ENCODE peak calls at places on chromosomes 6 and 20, in ten cellular contexts. One of them, this sample, is unnamed.

GRCh38 chr6:83488448-83488847 is 23.9 kb upstream of the PRSS35 start:
- DNase-seq in prostate gland: no peak
- DNase-seq in mucosa of descending colon: no peak
- DNase-seq in MM.1S: no peak
- DNase-seq in transverse colon: no peak
- DNase-seq in GM12865: no peak
- DNase-seq in B cell: no peak
- DNase-seq in Calu3: no peak
- DNase-seq in PC-3: no peak
- DNase-seq in adrenal gland: no peak
- DNase-seq in this sample: no peak

GRCh38 chr6:35168461-35168861 is 27.3 kb upstream of the TCP11 start:
- DNase-seq in prostate gland: no peak
- DNase-seq in mucosa of descending colon: no peak
- DNase-seq in MM.1S: no peak
- DNase-seq in transverse colon: no peak
- DNase-seq in GM12865: no peak
- DNase-seq in B cell: no peak
- DNase-seq in Calu3: no peak
- DNase-seq in PC-3: no peak
- DNase-seq in adrenal gland: no peak
- DNase-seq in this sample: no peak

GRCh38 chr6:3960754-3961361 is 111.7 kb downstream of the FAM50B start:
- DNase-seq in prostate gland: no peak
- DNase-seq in mucosa of descending colon: no peak
- DNase-seq in MM.1S: no peak
- DNase-seq in transverse colon: no peak
- DNase-seq in GM12865: no peak
- DNase-seq in B cell: no peak
- DNase-seq in Calu3: no peak
- DNase-seq in PC-3: peak; percentile 43
- DNase-seq in adrenal gland: no peak
- DNase-seq in this sample: no peak

GRCh38 chr20:39960522-39961420 is 728.3 kb downstream of the MAFB start:
- DNase-seq in prostate gland: no peak
- DNase-seq in mucosa of descending colon: no peak
- DNase-seq in MM.1S: peak; percentile 14
- DNase-seq in transverse colon: no peak
- DNase-seq in GM12865: peak; percentile 3
- DNase-seq in B cell: no peak
- DNase-seq in Calu3: no peak
- DNase-seq in PC-3: no peak
- DNase-seq in adrenal gland: no peak
- DNase-seq in this sample: no peak

GRCh38 chr6:33112148-33112547 is 36.4 kb downstream of the HLA-DPB1 start:
- DNase-seq in prostate gland: no peak
- DNase-seq in mucosa of descending colon: peak; percentile 59
- DNase-seq in MM.1S: peak; percentile 26
- DNase-seq in transverse colon: no peak
- DNase-seq in GM12865: peak; percentile 72
- DNase-seq in B cell: peak; percentile 67
- DNase-seq in Calu3: peak; percentile 62
- DNase-seq in PC-3: peak; percentile 51
- DNase-seq in adrenal gland: peak; percentile 58
- DNase-seq in this sample: peak; percentile 78

GRCh38 chr6:2748183-2748582 is 2.5 kb downstream of the MYLK4 start:
- DNase-seq in prostate gland: no peak
- DNase-seq in mucosa of descending colon: no peak
- DNase-seq in MM.1S: no peak
- DNase-seq in transverse colon: no peak
- DNase-seq in GM12865: no peak
- DNase-seq in B cell: no peak
- DNase-seq in Calu3: no peak
- DNase-seq in PC-3: no peak
- DNase-seq in adrenal gland: no peak
- DNase-seq in this sample: no peak

GRCh38 chr6:73656501-73657145 is 2.8 kb upstream of the SLC17A5 start:
- DNase-seq in prostate gland: no peak
- DNase-seq in mucosa of descending colon: no peak
- DNase-seq in MM.1S: no peak
- DNase-seq in transverse colon: no peak
- DNase-seq in GM12865: no peak
- DNase-seq in B cell: no peak
- DNase-seq in Calu3: no peak
- DNase-seq in PC-3: peak; percentile 71
- DNase-seq in adrenal gland: no peak
- DNase-seq in this sample: no peak

GRCh38 chr6:137160763-137161162 is 12.7 kb downstream of the IL22RA2 start:
- DNase-seq in prostate gland: no peak
- DNase-seq in mucosa of descending colon: no peak
- DNase-seq in MM.1S: no peak
- DNase-seq in transverse colon: no peak
- DNase-seq in GM12865: no peak
- DNase-seq in B cell: no peak
- DNase-seq in Calu3: no peak
- DNase-seq in PC-3: peak; percentile 19
- DNase-seq in adrenal gland: no peak
- DNase-seq in this sample: no peak

GRCh38 chr6:31837612-31838553 is 10.3 kb downstream of the HSPA1B start:
- DNase-seq in prostate gland: no peak
- DNase-seq in mucosa of descending colon: no peak
- DNase-seq in MM.1S: no peak
- DNase-seq in transverse colon: no peak
- DNase-seq in GM12865: no peak
- DNase-seq in B cell: no peak
- DNase-seq in Calu3: no peak
- DNase-seq in PC-3: no peak
- DNase-seq in adrenal gland: no peak
- DNase-seq in this sample: no peak

GRCh38 chr20:2820084-2820895 is 4.1 kb downstream of the TMEM239 start:
- DNase-seq in prostate gland: no peak
- DNase-seq in mucosa of descending colon: no peak
- DNase-seq in MM.1S: no peak
- DNase-seq in transverse colon: no peak
- DNase-seq in GM12865: no peak
- DNase-seq in B cell: no peak
- DNase-seq in Calu3: no peak
- DNase-seq in PC-3: no peak
- DNase-seq in adrenal gland: no peak
- DNase-seq in this sample: peak; percentile 21

GRCh38 chr6:2688416-2689064 is 62.2 kb downstream of the MYLK4 start:
- DNase-seq in prostate gland: no peak
- DNase-seq in mucosa of descending colon: no peak
- DNase-seq in MM.1S: no peak
- DNase-seq in transverse colon: no peak
- DNase-seq in GM12865: peak; percentile 12
- DNase-seq in B cell: no peak
- DNase-seq in Calu3: peak; percentile 6
- DNase-seq in PC-3: peak; percentile 91
- DNase-seq in adrenal gland: peak; percentile 40
- DNase-seq in this sample: peak; percentile 41

DNA sequence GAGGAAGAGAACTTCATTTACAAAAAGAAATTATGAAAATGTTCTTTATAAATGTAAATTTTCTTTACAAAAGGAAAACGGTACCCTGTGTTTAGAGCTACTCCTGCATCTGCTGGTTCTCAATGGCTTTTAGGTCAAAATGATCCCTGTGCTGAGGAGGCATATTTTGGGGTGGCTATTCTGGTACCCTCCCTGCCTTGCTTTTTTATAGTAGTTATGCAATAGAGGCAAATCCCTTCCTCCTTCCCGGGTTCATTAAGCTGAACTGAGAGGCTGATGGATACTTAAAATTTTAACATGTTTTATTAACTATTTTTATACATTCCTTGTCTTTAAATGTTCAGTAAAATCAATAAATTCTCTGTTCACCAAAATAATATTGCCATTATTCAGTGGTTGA is 38.9 kb downstream of the KLHL32 start:
- DNase-seq in prostate gland: no peak
- DNase-seq in mucosa of descending colon: no peak
- DNase-seq in MM.1S: no peak
- DNase-seq in transverse colon: no peak
- DNase-seq in GM12865: no peak
- DNase-seq in B cell: no peak
- DNase-seq in Calu3: no peak
- DNase-seq in PC-3: no peak
- DNase-seq in adrenal gland: no peak
- DNase-seq in this sample: no peak
- TF ChIP-seq CTCF in prostate gland: no peak
- TF ChIP-seq CTCF in mucosa of descending colon: no peak
- TF ChIP-seq CTCF in MM.1S: no peak
- TF ChIP-seq CTCF in transverse colon: no peak
- TF ChIP-seq CTCF in GM12865: no peak
- TF ChIP-seq CTCF in B cell: no peak
- TF ChIP-seq CTCF in Calu3: no peak
- TF ChIP-seq CTCF in PC-3: no peak
- TF ChIP-seq CTCF in adrenal gland: no peak
- TF ChIP-seq CTCF in this sample: no peak

DNA sequence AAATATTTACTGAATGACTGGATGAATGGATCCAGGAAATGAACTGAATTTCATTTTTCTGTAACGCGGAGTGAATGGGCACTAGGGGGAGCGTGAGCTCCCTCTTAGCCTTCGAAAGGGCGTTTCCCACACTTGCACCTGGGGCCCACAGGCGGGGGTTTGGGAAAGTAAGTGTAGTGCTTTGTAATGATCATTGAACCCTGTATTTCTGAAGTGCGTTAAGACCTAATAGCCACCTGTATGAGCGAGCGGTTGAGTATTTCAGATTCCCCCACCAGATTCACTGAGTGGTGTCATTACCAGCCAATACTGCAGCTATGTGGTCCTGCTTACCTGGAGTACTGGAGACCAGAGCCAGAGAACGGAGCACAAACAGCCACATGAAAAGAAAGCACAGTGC is 10.5 kb downstream of the SYTL3 start:
- DNase-seq in prostate gland: peak; percentile 38
- DNase-seq in mucosa of descending colon: peak; percentile 66
- DNase-seq in MM.1S: peak; percentile 49
- DNase-seq in transverse colon: peak; percentile 61
- DNase-seq in GM12865: peak; percentile 59
- DNase-seq in B cell: peak; percentile 47
- DNase-seq in Calu3: peak; percentile 56
- DNase-seq in PC-3: peak; percentile 68
- DNase-seq in adrenal gland: peak; percentile 30
- DNase-seq in this sample: peak; percentile 64
- TF ChIP-seq CTCF in prostate gland: no peak
- TF ChIP-seq CTCF in mucosa of descending colon: peak; percentile 39
- TF ChIP-seq CTCF in MM.1S: peak; percentile 53
- TF ChIP-seq CTCF in transverse colon: peak; percentile 72
- TF ChIP-seq CTCF in GM12865: peak; percentile 42
- TF ChIP-seq CTCF in B cell: peak; percentile 77
- TF ChIP-seq CTCF in Calu3: peak; percentile 68
- TF ChIP-seq CTCF in PC-3: peak; percentile 71
- TF ChIP-seq CTCF in adrenal gland: peak; percentile 52
- TF ChIP-seq CTCF in this sample: peak; percentile 40

GRCh38 chr6:56550307-56550706 is 92.4 kb downstream of the DST start:
- DNase-seq in prostate gland: no peak
- DNase-seq in mucosa of descending colon: no peak
- DNase-seq in MM.1S: no peak
- DNase-seq in transverse colon: no peak
- DNase-seq in GM12865: no peak
- DNase-seq in B cell: no peak
- DNase-seq in Calu3: no peak
- DNase-seq in PC-3: no peak
- DNase-seq in adrenal gland: no peak
- DNase-seq in this sample: no peak

GRCh38 chr6:56547687-56548086 is 95.0 kb downstream of the DST start:
- DNase-seq in prostate gland: no peak
- DNase-seq in mucosa of descending colon: no peak
- DNase-seq in MM.1S: no peak
- DNase-seq in transverse colon: no peak
- DNase-seq in GM12865: no peak
- DNase-seq in B cell: no peak
- DNase-seq in Calu3: no peak
- DNase-seq in PC-3: no peak
- DNase-seq in adrenal gland: no peak
- DNase-seq in this sample: no peak

GRCh38 chr6:56551409-56552120 is 91.1 kb downstream of the DST start:
- DNase-seq in prostate gland: no peak
- DNase-seq in mucosa of descending colon: no peak
- DNase-seq in MM.1S: no peak
- DNase-seq in transverse colon: no peak
- DNase-seq in GM12865: no peak
- DNase-seq in B cell: no peak
- DNase-seq in Calu3: no peak
- DNase-seq in PC-3: no peak
- DNase-seq in adrenal gland: peak; percentile 28
- DNase-seq in this sample: no peak

GRCh38 chr6:56552212-56553130 is 90.2 kb downstream of the DST start:
- DNase-seq in prostate gland: no peak
- DNase-seq in mucosa of descending colon: no peak
- DNase-seq in MM.1S: no peak
- DNase-seq in transverse colon: no peak
- DNase-seq in GM12865: no peak
- DNase-seq in B cell: no peak
- DNase-seq in Calu3: no peak
- DNase-seq in PC-3: peak; percentile 31
- DNase-seq in adrenal gland: peak; percentile 17
- DNase-seq in this sample: no peak

GRCh38 chr6:56549014-56549413 is 93.7 kb downstream of the DST start:
- DNase-seq in prostate gland: no peak
- DNase-seq in mucosa of descending colon: peak; percentile 25
- DNase-seq in MM.1S: no peak
- DNase-seq in transverse colon: no peak
- DNase-seq in GM12865: no peak
- DNase-seq in B cell: no peak
- DNase-seq in Calu3: no peak
- DNase-seq in PC-3: peak; percentile 60
- DNase-seq in adrenal gland: no peak
- DNase-seq in this sample: no peak
- TF ChIP-seq CTCF in prostate gland: no peak
- TF ChIP-seq CTCF in mucosa of descending colon: no peak
- TF ChIP-seq CTCF in MM.1S: no peak
- TF ChIP-seq CTCF in transverse colon: peak; percentile 26
- TF ChIP-seq CTCF in GM12865: no peak
- TF ChIP-seq CTCF in B cell: no peak
- TF ChIP-seq CTCF in Calu3: no peak
- TF ChIP-seq CTCF in PC-3: peak; percentile 79
- TF ChIP-seq CTCF in adrenal gland: peak; percentile 36
- TF ChIP-seq CTCF in this sample: no peak

DNA sequence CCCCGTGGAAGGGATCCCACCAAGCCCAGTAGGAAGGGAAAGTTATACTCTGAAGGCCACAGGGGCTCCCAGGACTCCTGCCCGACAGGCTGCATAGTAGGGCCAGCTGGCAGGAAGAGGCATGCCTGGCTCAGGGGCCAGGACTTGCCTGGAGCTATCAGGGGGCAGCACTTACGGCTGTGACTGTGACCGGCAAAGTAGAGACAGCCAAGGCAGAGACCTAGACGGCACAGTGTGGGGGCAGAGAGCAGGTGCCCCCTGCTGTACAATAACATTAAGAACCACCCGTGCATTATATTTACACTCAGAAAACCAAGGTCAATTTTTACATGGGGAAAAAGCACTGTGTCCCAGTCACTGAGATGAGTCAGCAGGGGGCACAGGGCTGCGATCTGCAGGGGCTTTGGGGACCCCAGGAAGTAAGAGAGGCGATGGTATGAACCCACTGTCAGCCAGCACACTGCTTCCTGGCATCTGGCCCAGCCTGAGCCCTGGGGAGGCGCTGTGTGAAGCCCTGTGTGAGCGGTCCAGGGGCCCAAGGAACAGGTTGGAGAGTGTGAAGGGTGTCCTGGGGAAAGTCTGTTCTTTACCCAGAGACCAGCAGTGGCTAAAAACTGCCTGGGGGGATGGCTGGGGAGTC is 9.9 kb downstream of the CCDC167 start:
- DNase-seq in prostate gland: no peak
- DNase-seq in mucosa of descending colon: no peak
- DNase-seq in MM.1S: no peak
- DNase-seq in transverse colon: no peak
- DNase-seq in GM12865: peak; percentile 47
- DNase-seq in B cell: no peak
- DNase-seq in Calu3: no peak
- DNase-seq in PC-3: no peak
- DNase-seq in adrenal gland: no peak
- DNase-seq in this sample: no peak
- TF ChIP-seq CTCF in prostate gland: no peak
- TF ChIP-seq CTCF in mucosa of descending colon: no peak
- TF ChIP-seq CTCF in MM.1S: no peak
- TF ChIP-seq CTCF in transverse colon: no peak
- TF ChIP-seq CTCF in GM12865: peak; percentile 14
- TF ChIP-seq CTCF in B cell: peak; percentile 29
- TF ChIP-seq CTCF in Calu3: no peak
- TF ChIP-seq CTCF in PC-3: peak; percentile 37
- TF ChIP-seq CTCF in adrenal gland: no peak
- TF ChIP-seq CTCF in this sample: no peak